ENCODE peak calls at places on chromosomes 12 and 14, in ten cellular contexts. H is vagina, K is A549, W is Peyer's patch, I is gastrocnemius medialis, V is breast epithelium, F is tibial nerve, N is sigmoid colon, P is HCT116, A is right lobe of liver. Y is an unnamed sample.

GRCh38 chr14:45715946-45716345 is 462.9 kb upstream of the MIS18BP1 start:
- DNase-seq in H (no peak), K (no peak), W (no peak), I (no peak), V (no peak), F (no peak), N (no peak), P (no peak), A (no peak), Y (no peak)

GRCh38 chr14:51546099-51546498 is 105.6 kb upstream of the FRMD6 start:
- DNase-seq in H (no peak), K (no peak), W (no peak), I (no peak), V (no peak), F (no peak), N (no peak), P (no peak), A (no peak), Y (no peak)

GRCh38 chr14:100723135-100723883 is 3.4 kb upstream of the DLK1 start:
- DNase-seq in H (no peak), K (no peak), W (no peak), I (no peak), V (no peak), F (no peak), N (no peak), P (no peak), A (no peak), Y (no peak)

GRCh38 chr14:103517172-103517566 is 5.5 kb downstream of the CKB start:
- DNase-seq in H (no peak), K (no peak), W (peak), I (no peak), V (no peak), F (no peak), N (peak), P (no peak), A (peak), Y (no peak)

GRCh38 chr12:3641428-3641883 is 111.5 kb downstream of the CRACR2A start:
- DNase-seq in H (no peak), K (peak), W (no peak), I (no peak), V (no peak), F (peak), N (no peak), P (no peak), A (no peak), Y (no peak)

GRCh38 chr12:92696240-92696639 is 6.5 kb upstream of the PLEKHG7 start:
- DNase-seq in H (no peak), K (no peak), W (no peak), I (peak), V (no peak), F (peak), N (no peak), P (no peak), A (no peak), Y (no peak)

GRCh38 chr14:69269381-69269780 is 9.4 kb downstream of the GALNT16 start:
- DNase-seq in H (no peak), K (no peak), W (no peak), I (no peak), V (no peak), F (no peak), N (no peak), P (no peak), A (no peak), Y (no peak)

GRCh38 chr12:5806376-5807089 is 138.5 kb downstream of the ANO2 start:
- DNase-seq in H (no peak), K (no peak), W (no peak), I (no peak), V (no peak), F (no peak), N (no peak), P (no peak), A (no peak), Y (no peak)

GRCh38 chr14:69332782-69333395 is 65.2 kb downstream of the ERH start:
- DNase-seq in H (no peak), K (no peak), W (peak), I (no peak), V (peak), F (no peak), N (no peak), P (no peak), A (peak), Y (no peak)

GRCh38 chr12:132281021-132281420 is 48.4 kb downstream of the GALNT9 start:
- DNase-seq in H (no peak), K (no peak), W (no peak), I (no peak), V (no peak), F (no peak), N (no peak), P (no peak), A (no peak), Y (no peak)

GRCh38 chr14:46245281-46245680 is 406.3 kb downstream of the RPL10L start:
- DNase-seq in H (no peak), K (no peak), W (no peak), I (no peak), V (no peak), F (no peak), N (no peak), P (no peak), A (no peak), Y (no peak)

GRCh38 chr12:1502441-1502785 is 92.0 kb downstream of the FBXL14 start:
- DNase-seq in H (no peak), K (no peak), W (no peak), I (no peak), V (no peak), F (peak), N (no peak), P (no peak), A (no peak), Y (no peak)

GRCh38 chr14:24712374-24712773 is 78.4 kb upstream of the GZMB start:
- DNase-seq in H (no peak), K (no peak), W (no peak), I (no peak), V (no peak), F (no peak), N (no peak), P (no peak), A (no peak), Y (no peak)

GRCh38 chr14:44640416-44640815 is 133.3 kb upstream of the FSCB start:
- DNase-seq in H (no peak), K (no peak), W (no peak), I (no peak), V (no peak), F (no peak), N (no peak), P (no peak), A (no peak), Y (no peak)

GRCh38 chr14:52121441-52121840 is 52.6 kb upstream of the NID2 start:
- DNase-seq in H (no peak), K (no peak), W (no peak), I (no peak), V (no peak), F (no peak), N (no peak), P (no peak), A (no peak), Y (no peak)

GRCh38 chr12:4307593-4308333 is 13.2 kb upstream of the TIGAR start:
- DNase-seq in H (no peak), K (peak), W (peak), I (peak), V (peak), F (peak), N (peak), P (peak), A (peak), Y (peak)

GRCh38 chr12:81815611-81816010 is 56.5 kb upstream of the PPFIA2 start:
- DNase-seq in H (no peak), K (no peak), W (no peak), I (no peak), V (no peak), F (no peak), N (no peak), P (no peak), A (no peak), Y (no peak)

GRCh38 chr12:50572275-50572674 is 67.5 kb downstream of the DIP2B start:
- DNase-seq in H (no peak), K (peak), W (no peak), I (peak), V (no peak), F (peak), N (no peak), P (no peak), A (no peak), Y (no peak)

GRCh38 chr14:101124860-101125259 is 221.3 kb upstream of the RTL1 start:
- DNase-seq in H (peak), K (no peak), W (no peak), I (no peak), V (no peak), F (peak), N (peak), P (no peak), A (no peak), Y (no peak)

GRCh38 chr12:98127854-98128253 is 387.5 kb upstream of the TMPO start:
- DNase-seq in H (no peak), K (no peak), W (no peak), I (no peak), V (no peak), F (no peak), N (no peak), P (no peak), A (no peak), Y (no peak)

GRCh38 chr12:54716284-54716683 is 68.1 kb upstream of the DCD start:
- DNase-seq in H (no peak), K (no peak), W (no peak), I (no peak), V (no peak), F (no peak), N (no peak), P (no peak), A (no peak), Y (no peak)

GRCh38 chr12:43914923-43915468 is 79.1 kb downstream of the TMEM117 start:
- DNase-seq in H (no peak), K (peak), W (no peak), I (no peak), V (no peak), F (no peak), N (no peak), P (no peak), A (no peak), Y (peak)

GRCh38 chr12:81222841-81223595 is 145.1 kb downstream of the ACSS3 start:
- DNase-seq in H (no peak), K (no peak), W (no peak), I (no peak), V (no peak), F (no peak), N (no peak), P (no peak), A (no peak), Y (no peak)

GRCh38 chr12:13195848-13196301 is 651 bp upstream of the EMP1 start:
- DNase-seq in H (no peak), K (peak), W (peak), I (no peak), V (no peak), F (no peak), N (peak), P (no peak), A (no peak), Y (no peak)

GRCh38 chr12:13193403-13194100 is 3.0 kb upstream of the EMP1 start:
- DNase-seq in H (no peak), K (no peak), W (no peak), I (no peak), V (no peak), F (no peak), N (no peak), P (no peak), A (no peak), Y (no peak)

GRCh38 chr12:13194462-13195110 is 1.9 kb upstream of the EMP1 start:
- DNase-seq in H (no peak), K (no peak), W (no peak), I (no peak), V (no peak), F (no peak), N (no peak), P (no peak), A (no peak), Y (no peak)

GRCh38 chr12:13196302-13196921 is at the start of gene EMP1:
- DNase-seq in H (peak), K (peak), W (peak), I (peak), V (peak), F (peak), N (peak), P (peak), A (peak), Y (peak)

DNA sequence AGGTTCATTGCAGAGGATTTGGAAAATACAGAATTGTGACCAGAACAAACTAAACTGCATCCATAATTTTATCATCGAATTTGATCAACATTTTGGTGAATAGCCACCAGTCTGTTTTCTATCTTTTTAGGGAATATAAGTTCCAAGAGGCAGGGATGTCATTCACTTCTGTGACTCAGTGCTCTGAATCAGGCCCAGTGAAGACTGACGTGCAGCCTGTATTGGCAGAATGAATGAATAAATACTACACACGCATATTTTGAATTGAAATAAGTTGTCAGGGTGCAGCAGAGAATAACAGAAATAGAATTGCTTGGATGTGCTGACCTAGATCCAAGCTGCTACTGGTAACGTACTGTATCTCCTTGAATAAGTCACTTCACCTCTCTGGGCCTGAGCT is 1.3 kb upstream of the EMP1 start:
- DNase-seq in H (no peak), K (no peak), W (no peak), I (no peak), V (no peak), F (no peak), N (no peak), P (no peak), A (no peak), Y (no peak)
- H3K27ac ChIP-seq in H (peak), K (peak), W (peak), I (peak), V (peak), F (peak), N (peak), P (no peak), A (peak), Y (peak)

GRCh38 chr14:58746701-58747100 is 108.9 kb downstream of the DACT1 start:
- DNase-seq in H (no peak), K (no peak), W (no peak), I (no peak), V (no peak), F (no peak), N (no peak), P (no peak), A (no peak), Y (no peak)

GRCh38 chr14:58751788-58752187 is 114.0 kb downstream of the DACT1 start:
- DNase-seq in H (no peak), K (no peak), W (no peak), I (no peak), V (no peak), F (no peak), N (no peak), P (no peak), A (no peak), Y (peak)

GRCh38 chr14:58750321-58751269 is 112.8 kb downstream of the DACT1 start:
- DNase-seq in H (no peak), K (no peak), W (no peak), I (no peak), V (no peak), F (no peak), N (no peak), P (no peak), A (no peak), Y (no peak)

GRCh38 chr14:58747181-58747580 is 109.4 kb downstream of the DACT1 start:
- DNase-seq in H (no peak), K (peak), W (no peak), I (peak), V (no peak), F (peak), N (peak), P (no peak), A (peak), Y (no peak)

DNA sequence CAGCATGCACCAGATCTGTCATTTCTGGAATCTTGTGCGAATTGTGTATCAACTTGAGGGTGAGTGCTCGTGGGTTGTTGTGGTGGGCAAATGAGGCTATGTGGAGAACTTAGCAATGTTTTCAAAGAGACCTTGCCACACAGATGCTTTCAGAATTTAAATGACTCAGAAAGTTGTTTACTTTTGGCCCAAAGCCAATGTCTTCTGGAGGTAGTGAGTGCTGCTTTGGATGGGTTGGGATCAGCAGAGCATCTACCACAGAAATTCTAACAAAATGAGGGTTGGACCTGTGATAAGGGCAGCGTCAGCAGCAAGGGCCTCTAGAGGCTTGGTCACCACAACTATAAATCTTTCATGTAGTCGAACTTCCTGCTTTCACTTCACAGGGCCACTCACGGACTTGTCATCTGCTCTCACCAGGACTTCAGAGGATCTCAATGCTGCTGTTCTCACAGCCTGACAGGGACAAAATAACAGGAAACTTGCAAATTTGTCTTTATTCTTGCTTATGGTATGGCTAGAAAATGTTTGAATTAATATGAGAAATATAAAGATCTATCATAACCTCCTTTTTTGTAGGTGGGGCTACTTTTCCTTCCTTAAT is 111.4 kb downstream of the DACT1 start:
- DNase-seq in H (no peak), K (peak), W (no peak), I (no peak), V (no peak), F (peak), N (no peak), P (peak), A (no peak), Y (no peak)
- TF ChIP-seq POLR2A in H (no peak), K (no peak), W (no peak), I (no peak), V (no peak), F (no peak), N (no peak), P (no peak), A (no peak), Y (no peak)

DNA sequence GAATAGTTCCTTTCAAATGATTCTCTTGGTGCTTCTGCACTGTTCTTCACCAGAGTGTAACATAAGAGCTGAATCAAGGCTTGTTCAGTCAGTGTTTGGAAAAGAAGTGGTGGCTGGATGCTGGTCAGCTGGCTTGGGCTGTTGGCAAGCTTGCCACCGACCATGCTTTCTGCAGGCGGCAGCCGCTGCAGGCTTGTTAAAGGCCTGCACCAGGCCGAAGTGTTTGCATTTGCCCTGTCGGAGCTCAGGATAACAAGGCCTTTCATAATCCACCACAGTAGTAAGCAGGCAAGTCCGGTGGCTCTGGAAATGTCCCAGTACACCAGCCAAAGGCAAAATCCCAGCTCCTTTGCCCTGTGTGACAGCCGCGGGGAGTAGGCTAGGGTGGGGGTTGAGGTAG is 26.9 kb downstream of the DAAM1 start:
- DNase-seq in H (no peak), K (no peak), W (no peak), I (peak), V (peak), F (peak), N (peak), P (no peak), A (peak), Y (peak)
- H3K27ac ChIP-seq in H (peak), K (no peak), W (no peak), I (peak), V (peak), F (peak), N (peak), P (no peak), A (peak), Y (peak)

GRCh38 chr12:89347325-89347829 is 4.9 kb downstream of the DUSP6 start:
- DNase-seq in H (no peak), K (no peak), W (no peak), I (no peak), V (no peak), F (no peak), N (no peak), P (no peak), A (no peak), Y (no peak)
- TF ChIP-seq POLR2A in H (no peak), K (no peak), W (no peak), I (no peak), V (no peak), F (no peak), N (no peak), P (no peak), A (peak), Y (no peak)

GRCh38 chr12:64608901-64609542 is 1.3 kb upstream of the RASSF3 start:
- DNase-seq in H (no peak), K (peak), W (peak), I (no peak), V (no peak), F (no peak), N (no peak), P (peak), A (no peak), Y (peak)
- H3K27ac ChIP-seq in H (peak), K (peak), W (peak), I (peak), V (peak), F (peak), N (peak), P (peak), A (peak), Y (peak)

DNA sequence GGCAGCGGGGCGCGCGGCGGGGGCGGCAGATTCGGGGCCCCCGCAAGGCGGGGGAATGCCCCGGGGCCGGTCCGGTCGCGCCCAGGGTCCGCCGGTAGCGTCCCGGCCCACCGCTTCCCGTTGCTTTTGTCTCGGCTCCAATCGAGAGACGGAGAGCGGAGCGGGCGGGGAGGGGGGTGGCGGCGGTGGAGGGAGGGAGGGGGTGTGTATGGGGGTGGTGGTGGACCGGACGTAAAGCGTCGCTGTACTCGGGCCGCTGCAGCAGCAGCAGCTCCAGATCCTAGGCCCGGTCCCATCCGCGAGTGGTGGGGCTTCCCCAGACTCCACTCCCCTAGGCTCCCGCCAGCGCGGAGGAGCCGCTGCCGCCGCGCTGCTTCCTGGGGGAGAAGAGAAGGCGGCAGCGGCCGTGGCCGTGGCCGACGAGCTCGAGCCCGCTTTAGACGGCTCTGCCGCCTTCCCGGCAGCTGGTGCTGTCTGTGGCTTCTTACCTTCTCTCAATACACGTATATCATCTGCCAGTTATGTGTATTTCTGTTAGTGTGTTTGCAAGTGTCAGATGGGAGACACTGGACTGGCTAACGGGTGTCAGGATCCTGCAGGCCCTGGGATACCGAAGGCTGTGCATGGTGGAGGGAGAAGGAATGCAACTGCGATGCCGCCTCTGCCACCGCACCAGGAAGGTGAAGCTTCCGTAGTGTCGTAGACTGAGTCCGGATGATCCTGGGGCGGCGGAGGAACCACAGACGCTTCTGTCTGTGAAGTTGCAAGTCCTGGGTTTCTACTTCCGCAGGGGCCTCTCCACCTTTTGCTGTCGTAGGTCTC is 488 bp downstream of the CNOT2 start:
- DNase-seq in H (peak), K (peak), W (peak), I (peak), V (peak), F (peak), N (peak), P (peak), A (peak), Y (peak)
- TF ChIP-seq POLR2A in H (no peak), K (no peak), W (no peak), I (no peak), V (no peak), F (peak), N (no peak), P (no peak), A (no peak), Y (no peak)

GRCh38 chr12:106942775-106943174 is 12.9 kb upstream of the TMEM263 start:
- DNase-seq in H (no peak), K (no peak), W (no peak), I (no peak), V (no peak), F (no peak), N (no peak), P (no peak), A (no peak), Y (no peak)
- H3K27ac ChIP-seq in H (no peak), K (no peak), W (no peak), I (no peak), V (no peak), F (no peak), N (no peak), P (no peak), A (no peak), Y (no peak)

GRCh38 chr12:78864483-78865296 is at the start of gene SYT1:
- DNase-seq in H (peak), K (peak), W (peak), I (no peak), V (no peak), F (peak), N (peak), P (no peak), A (no peak), Y (peak)
- TF ChIP-seq POLR2A in H (no peak), K (peak), W (no peak), I (no peak), V (no peak), F (no peak), N (no peak), P (no peak), A (no peak), Y (no peak)

GRCh38 chr14:73742520-73743238 is 28.5 kb upstream of the PNMA1 start:
- DNase-seq in H (no peak), K (no peak), W (no peak), I (no peak), V (no peak), F (no peak), N (no peak), P (no peak), A (no peak), Y (no peak)
- H3K27ac ChIP-seq in H (peak), K (peak), W (peak), I (peak), V (peak), F (peak), N (peak), P (peak), A (peak), Y (peak)